ENCODE peak calls at places on chromosomes 1 and 21, in eight cellular contexts. Q is right lobe of liver, C is HCT116, S is activated B cell treated with CpG ODN at 0.5 μM for 24 hours, J is RWPE1, P is heart left ventricle, U is epithelial cell of esophagus, Y is WTC11. R is an unnamed sample.

GRCh38 chr1:183604048-183604808 is 14.0 kb upstream of the NCF2 start:
- DNase-seq in Q (no peak), C (no peak), S (no peak), J (no peak), P (peak), U (no peak), Y (no peak), R (no peak)

GRCh38 chr1:156754219-156754618 is 2.7 kb upstream of the HDGF start:
- DNase-seq in Q (no peak), C (no peak), S (no peak), J (no peak), P (no peak), U (no peak), Y (no peak), R (no peak)

GRCh38 chr1:248841702-248842395 is 3.8 kb downstream of the ZNF672 start:
- DNase-seq in Q (no peak), C (no peak), S (no peak), J (no peak), P (no peak), U (peak), Y (peak), R (no peak)

GRCh38 chr1:18341291-18342058 is 139.3 kb upstream of the KLHDC7A start:
- DNase-seq in Q (no peak), C (no peak), S (no peak), J (no peak), P (no peak), U (no peak), Y (no peak), R (no peak)

GRCh38 chr1:45337630-45338320 is 2.2 kb upstream of the TOE1 start:
- DNase-seq in Q (no peak), C (no peak), S (no peak), J (no peak), P (no peak), U (no peak), Y (no peak), R (no peak)

GRCh38 chr21:36396971-36397370 is 11.8 kb downstream of the CHAF1B start:
- DNase-seq in Q (peak), C (no peak), S (no peak), J (no peak), P (no peak), U (no peak), Y (no peak), R (no peak)

GRCh38 chr1:72366473-72366872 is 84.1 kb upstream of the NEGR1 start:
- DNase-seq in Q (peak), C (no peak), S (no peak), J (peak), P (no peak), U (peak), Y (no peak), R (no peak)

GRCh38 chr21:45551316-45551715 is 9.1 kb upstream of the SLC19A1 start:
- DNase-seq in Q (peak), C (peak), S (no peak), J (peak), P (no peak), U (peak), Y (no peak), R (no peak)

GRCh38 chr1:944341-945325 is 14.4 kb downstream of the NOC2L start:
- DNase-seq in Q (no peak), C (no peak), S (no peak), J (no peak), P (peak), U (no peak), Y (no peak), R (no peak)

GRCh38 chr1:58975888-58976287 is 192.0 kb upstream of the JUN start:
- DNase-seq in Q (no peak), C (no peak), S (no peak), J (peak), P (no peak), U (peak), Y (no peak), R (no peak)

GRCh38 chr21:34845521-34846213 is 176.9 kb downstream of the CLIC6 start:
- DNase-seq in Q (no peak), C (peak), S (no peak), J (peak), P (no peak), U (peak), Y (no peak), R (no peak)

GRCh38 chr1:31763671-31764306 is 351 bp downstream of the ADGRB2 start:
- DNase-seq in Q (no peak), C (no peak), S (no peak), J (no peak), P (no peak), U (no peak), Y (no peak), R (no peak)

GRCh38 chr21:36422279-36423098 is 37.3 kb downstream of the CHAF1B start:
- DNase-seq in Q (peak), C (peak), S (no peak), J (peak), P (no peak), U (peak), Y (peak), R (peak)

GRCh38 chr1:89310976-89311375 is 38.3 kb upstream of the GBP5 start:
- DNase-seq in Q (no peak), C (no peak), S (no peak), J (no peak), P (no peak), U (no peak), Y (no peak), R (no peak)

GRCh38 chr1:59016390-59016789 is 232.5 kb upstream of the JUN start:
- DNase-seq in Q (no peak), C (no peak), S (no peak), J (no peak), P (no peak), U (peak), Y (no peak), R (no peak)

GRCh38 chr1:212483154-212483505 is 50.4 kb downstream of the NENF start:
- DNase-seq in Q (no peak), C (no peak), S (no peak), J (no peak), P (no peak), U (no peak), Y (no peak), R (no peak)

GRCh38 chr1:233336554-233337442 is 9.3 kb downstream of the MAP3K21 start:
- DNase-seq in Q (no peak), C (no peak), S (no peak), J (no peak), P (no peak), U (no peak), Y (no peak), R (no peak)

GRCh38 chr21:23743821-23744220 is 1863.5 kb downstream of the MRPL39 start:
- DNase-seq in Q (no peak), C (no peak), S (no peak), J (no peak), P (no peak), U (peak), Y (no peak), R (no peak)

GRCh38 chr21:42566524-42567180 is 53.0 kb downstream of the SLC37A1 start:
- DNase-seq in Q (peak), C (no peak), S (no peak), J (no peak), P (peak), U (no peak), Y (peak), R (no peak)

GRCh38 chr1:174815036-174815435 is 184.7 kb upstream of the CACYBP start:
- DNase-seq in Q (no peak), C (peak), S (no peak), J (peak), P (no peak), U (peak), Y (no peak), R (no peak)

GRCh38 chr1:104294259-104294658 is 544.6 kb downstream of the AMY1C start:
- DNase-seq in Q (no peak), C (no peak), S (no peak), J (no peak), P (no peak), U (no peak), Y (no peak), R (no peak)

GRCh38 chr1:69258842-69259241 is 308.9 kb upstream of the LRRC7 start:
- DNase-seq in Q (no peak), C (no peak), S (no peak), J (no peak), P (no peak), U (no peak), Y (no peak), R (no peak)

GRCh38 chr1:228150458-228151169 is 884 bp downstream of the GJC2 start:
- DNase-seq in Q (peak), C (no peak), S (peak), J (peak), P (peak), U (no peak), Y (peak), R (no peak)

GRCh38 chr1:26848947-26849774 is 13.8 kb upstream of the SFN start:
- DNase-seq in Q (no peak), C (peak), S (no peak), J (peak), P (no peak), U (peak), Y (no peak), R (no peak)

GRCh38 chr1:96973605-96974004 is 252.0 kb downstream of the PTBP2 start:
- DNase-seq in Q (peak), C (no peak), S (no peak), J (no peak), P (no peak), U (peak), Y (no peak), R (no peak)

GRCh38 chr1:71839876-71840275 is 442.5 kb downstream of the NEGR1 start:
- DNase-seq in Q (no peak), C (no peak), S (no peak), J (no peak), P (no peak), U (no peak), Y (no peak), R (no peak)

GRCh38 chr1:83805921-83806320 is 193.0 kb downstream of the TTLL7 start:
- DNase-seq in Q (no peak), C (no peak), S (no peak), J (no peak), P (no peak), U (no peak), Y (no peak), R (no peak)

GRCh38 chr1:109793486-109794318 is 30.0 kb upstream of the EPS8L3 start:
- DNase-seq in Q (peak), C (peak), S (no peak), J (peak), P (no peak), U (peak), Y (no peak), R (no peak)

GRCh38 chr1:6783956-6784559 is 1.2 kb upstream of the CAMTA1 start:
- DNase-seq in Q (no peak), C (no peak), S (no peak), J (peak), P (no peak), U (no peak), Y (no peak), R (no peak)

GRCh38 chr1:6785318-6785712 is at the start of gene CAMTA1:
- DNase-seq in Q (no peak), C (no peak), S (peak), J (no peak), P (peak), U (no peak), Y (no peak), R (no peak)

GRCh38 chr1:6783221-6783620 is 2.0 kb upstream of the CAMTA1 start:
- DNase-seq in Q (no peak), C (no peak), S (no peak), J (no peak), P (no peak), U (no peak), Y (no peak), R (no peak)

GRCh38 chr1:6784560-6785317 is 515 bp upstream of the CAMTA1 start:
- DNase-seq in Q (peak), C (peak), S (peak), J (peak), P (peak), U (peak), Y (peak), R (peak)

DNA sequence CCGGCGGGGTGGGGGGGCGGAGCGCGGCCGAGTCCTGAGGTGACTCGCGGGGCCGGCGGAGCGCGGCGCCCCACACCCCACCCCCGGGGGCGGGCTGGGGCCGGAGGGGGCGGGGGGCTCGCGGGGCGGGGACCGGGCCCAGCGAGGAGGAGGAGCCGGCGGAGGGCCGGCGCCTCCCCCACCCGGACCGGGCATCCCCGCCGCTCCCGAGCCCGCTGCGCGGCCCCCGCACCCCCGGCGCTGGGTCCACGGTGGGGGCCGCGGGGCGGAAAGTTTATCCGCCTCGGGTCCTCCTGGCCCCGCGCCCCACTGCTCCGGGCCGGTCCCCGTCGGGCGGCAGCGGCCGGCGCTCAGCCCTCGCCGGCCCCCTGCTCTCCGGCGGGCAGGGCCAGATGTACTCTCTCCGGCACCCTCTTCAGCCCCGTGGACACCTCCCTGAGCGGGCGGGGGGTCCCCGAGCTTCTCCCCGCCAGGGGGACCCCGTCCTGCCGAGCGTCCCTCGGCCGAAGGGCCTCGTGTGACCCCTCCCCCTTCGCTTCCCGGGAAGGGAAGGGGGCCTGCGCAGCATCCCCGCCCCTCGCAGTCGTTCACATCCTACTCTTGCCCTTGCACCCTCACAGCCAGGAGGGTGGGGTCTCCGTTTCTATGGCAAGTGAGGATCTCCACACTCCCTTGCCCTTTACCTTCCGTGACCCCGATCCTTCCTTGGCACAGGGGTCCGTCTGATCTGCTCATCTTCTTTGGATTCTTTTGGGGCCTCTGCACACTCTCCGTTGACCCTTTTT is 659 bp downstream of the CAMTA1 start:
- DNase-seq in Q (peak), C (no peak), S (peak), J (peak), P (peak), U (peak), Y (peak), R (peak)
- TF ChIP-seq CTCF in Q (no peak), C (no peak), S (no peak), J (no peak), P (peak), U (no peak), Y (no peak), R (peak)

DNA sequence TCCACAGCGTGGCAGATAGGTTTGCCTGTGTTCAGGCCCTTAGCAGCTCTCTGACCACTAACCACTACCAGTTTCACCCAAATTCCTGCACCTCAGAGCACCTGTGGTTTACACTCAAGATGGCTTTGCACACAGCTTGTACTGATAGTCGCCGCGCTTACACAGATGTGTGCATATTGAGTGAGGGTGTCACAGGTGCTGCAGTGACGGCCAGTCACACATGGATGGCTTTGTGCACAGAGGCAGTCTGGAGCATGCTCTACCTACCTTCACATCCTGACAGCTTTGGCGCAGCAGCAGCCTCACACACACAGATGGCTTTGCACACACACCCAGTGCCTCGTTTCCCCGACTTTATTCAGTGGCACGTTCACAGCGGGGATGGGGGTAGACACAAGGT is 7.5 kb downstream of the DMAP1 start:
- DNase-seq in Q (no peak), C (no peak), S (no peak), J (no peak), P (no peak), U (no peak), Y (no peak), R (no peak)
- TF ChIP-seq CTCF in Q (no peak), C (no peak), S (no peak), J (no peak), P (no peak), U (no peak), Y (no peak), R (no peak)

GRCh38 chr1:2558861-2559260 is 2.7 kb downstream of the TNFRSF14 start:
- DNase-seq in Q (peak), C (no peak), S (no peak), J (no peak), P (no peak), U (no peak), Y (no peak), R (no peak)

GRCh38 chr1:2556277-2557145 is at the start of gene TNFRSF14:
- DNase-seq in Q (peak), C (no peak), S (peak), J (no peak), P (peak), U (peak), Y (no peak), R (no peak)

GRCh38 chr1:2558420-2558819 is 2.2 kb downstream of the TNFRSF14 start:
- DNase-seq in Q (peak), C (no peak), S (no peak), J (no peak), P (no peak), U (no peak), Y (no peak), R (no peak)

GRCh38 chr1:2558030-2558400 is 1.8 kb downstream of the TNFRSF14 start:
- DNase-seq in Q (peak), C (no peak), S (no peak), J (no peak), P (no peak), U (no peak), Y (no peak), R (no peak)

GRCh38 chr1:2557146-2558029 is 1.2 kb downstream of the TNFRSF14 start:
- DNase-seq in Q (peak), C (no peak), S (no peak), J (no peak), P (no peak), U (no peak), Y (no peak), R (no peak)
- TF ChIP-seq CTCF in Q (no peak), C (no peak), S (no peak), J (no peak), P (no peak), U (no peak), Y (no peak), R (peak)

GRCh38 chr1:25804964-25805862 is 5.2 kb downstream of the SELENON start:
- DNase-seq in Q (no peak), C (no peak), S (no peak), J (no peak), P (peak), U (no peak), Y (no peak), R (no peak)
- TF ChIP-seq CTCF in Q (no peak), C (no peak), S (no peak), J (no peak), P (no peak), U (no peak), Y (no peak), R (no peak)

DNA sequence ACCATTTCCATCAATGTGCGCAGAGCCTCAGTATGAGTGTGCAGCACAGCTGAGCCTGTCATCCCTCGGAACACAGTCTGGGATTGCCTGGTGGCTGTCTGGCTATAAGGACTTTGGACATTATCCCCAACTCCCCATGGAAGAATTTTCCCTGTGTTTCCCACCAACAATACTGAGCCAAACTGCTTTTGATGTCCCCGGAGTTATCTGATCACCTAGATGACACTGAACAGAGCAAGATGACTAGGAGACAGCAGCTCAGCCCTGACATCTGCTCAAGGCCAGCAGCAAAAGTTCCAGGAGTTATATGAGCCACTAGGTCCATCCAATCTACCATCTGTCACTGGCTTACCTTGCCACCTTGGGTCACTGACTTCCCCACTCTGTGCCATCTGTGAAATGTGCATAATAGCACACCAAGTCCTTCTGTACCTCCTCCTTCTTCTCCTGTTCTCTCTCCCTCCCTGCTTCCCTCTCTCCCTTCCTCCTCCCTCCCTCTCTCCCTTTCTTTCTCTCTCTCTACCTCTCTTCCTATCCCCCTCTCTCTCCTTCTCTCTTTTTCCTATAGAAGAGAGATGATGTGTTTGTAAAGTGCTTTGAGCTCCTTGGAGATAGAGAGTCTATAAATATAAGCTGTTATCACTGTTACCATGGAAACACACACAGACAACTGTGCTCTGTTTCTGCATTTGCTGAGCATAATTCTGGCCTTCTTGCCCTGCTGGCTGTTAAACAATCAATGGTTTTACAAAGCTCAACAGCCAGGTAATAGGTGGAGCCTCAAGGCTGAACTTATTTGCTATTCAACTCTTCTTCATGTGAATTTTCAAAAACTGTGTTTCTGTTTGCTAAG is 19.7 kb upstream of the ATP1B1 start:
- DNase-seq in Q (no peak), C (no peak), S (no peak), J (no peak), P (no peak), U (no peak), Y (no peak), R (no peak)
- TF ChIP-seq CTCF in Q (no peak), C (no peak), S (no peak), J (no peak), P (no peak), U (no peak), Y (no peak), R (no peak)

DNA sequence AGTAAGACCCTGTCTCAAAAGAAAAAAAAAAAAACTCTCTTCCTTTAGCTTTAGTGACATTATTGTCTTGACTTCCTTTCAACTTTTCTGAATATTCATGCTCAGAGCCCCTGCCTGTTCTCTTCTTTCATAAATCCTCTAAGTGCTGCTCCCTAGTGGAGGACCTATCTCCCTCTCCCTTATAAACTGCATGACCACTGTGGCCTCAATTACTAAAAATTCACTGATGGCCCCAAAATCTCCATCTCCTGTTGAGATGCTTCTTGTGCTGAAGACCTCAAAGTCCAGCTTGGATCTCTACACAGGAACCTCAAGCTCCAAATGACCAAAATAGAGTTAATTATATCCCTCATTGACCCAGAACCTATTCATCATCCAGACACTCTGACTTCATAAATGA is 7.8 kb downstream of the ITLN1 start:
- DNase-seq in Q (no peak), C (no peak), S (no peak), J (no peak), P (no peak), U (no peak), Y (no peak), R (no peak)
- TF ChIP-seq CTCF in Q (peak), C (peak), S (no peak), J (no peak), P (no peak), U (peak), Y (no peak), R (no peak)

GRCh38 chr21:17903029-17903806 is 84.1 kb upstream of the C21orf91 start:
- DNase-seq in Q (no peak), C (no peak), S (no peak), J (peak), P (no peak), U (peak), Y (no peak), R (no peak)
- TF ChIP-seq CTCF in Q (peak), C (peak), S (no peak), J (peak), P (peak), U (peak), Y (no peak), R (peak)

GRCh38 chr1:12063141-12064072 is at the start of gene TNFRSF8:
- DNase-seq in Q (no peak), C (no peak), S (no peak), J (no peak), P (no peak), U (peak), Y (peak), R (no peak)
- TF ChIP-seq CTCF in Q (no peak), C (no peak), S (no peak), J (no peak), P (no peak), U (no peak), Y (no peak), R (no peak)

R was measured in progenitor cell of endocrine pancreas.